ENCODE peak calls at places on chromosomes 13 and 19, in four cellular contexts. One of them, this sample, is unnamed.

GRCh38 chr13:25281937-25282332 is 5.4 kb downstream of the MTMR6 start:
- DNase-seq in GM10248: peak
- DNase-seq in OCI-M1: no peak
- DNase-seq in GDM1: no peak
- DNase-seq in this sample: no peak

GRCh38 chr13:108087813-108088212 is 127.5 kb downstream of the LIG4 start:
- DNase-seq in GDM1: no peak
- DNase-seq in OCI-M1: no peak
- DNase-seq in GM10248: no peak
- DNase-seq in this sample: no peak

GRCh38 chr19:55370305-55370988 is at the start of gene IL11:
- DNase-seq in GDM1: no peak
- DNase-seq in OCI-M1: no peak
- DNase-seq in GM10248: no peak
- DNase-seq in this sample: no peak

GRCh38 chr19:56134655-56134922 is 6.5 kb upstream of the ZNF444 start:
- DNase-seq in GM10248: no peak
- DNase-seq in GDM1: no peak
- DNase-seq in OCI-M1: no peak
- DNase-seq in this sample: no peak

GRCh38 chr19:14835011-14835410 is at the start of the genes OR7A5 and OR7C1:
- DNase-seq in GM10248: no peak
- DNase-seq in GDM1: no peak
- DNase-seq in OCI-M1: no peak
- DNase-seq in this sample: no peak

GRCh38 chr13:39362652-39363390 is 240.2 kb downstream of the LHFPL6 start:
- DNase-seq in GM10248: no peak
- DNase-seq in GDM1: no peak
- DNase-seq in OCI-M1: no peak
- DNase-seq in this sample: no peak

GRCh38 chr13:50526771-50527567 is 316.5 kb downstream of the DLEU7 start:
- DNase-seq in GDM1: no peak
- DNase-seq in OCI-M1: no peak
- DNase-seq in GM10248: no peak
- DNase-seq in this sample: no peak

GRCh38 chr19:40801449-40802299 is 2.7 kb downstream of the EGLN2 start:
- DNase-seq in GDM1: no peak
- DNase-seq in GM10248: no peak
- DNase-seq in OCI-M1: no peak
- DNase-seq in this sample: no peak

GRCh38 chr13:73259061-73259908 is 200.5 kb downstream of the KLF5 start:
- DNase-seq in OCI-M1: no peak
- DNase-seq in GM10248: no peak
- DNase-seq in GDM1: no peak
- DNase-seq in this sample: no peak

GRCh38 chr13:87128006-87128405 is 543.2 kb upstream of the SLITRK5 start:
- DNase-seq in OCI-M1: no peak
- DNase-seq in GM10248: no peak
- DNase-seq in GDM1: no peak
- DNase-seq in this sample: no peak

GRCh38 chr13:28503182-28503980 is 8.5 kb upstream of the FLT1 start:
- DNase-seq in GM10248: no peak
- DNase-seq in GDM1: no peak
- DNase-seq in OCI-M1: no peak
- DNase-seq in this sample: no peak

GRCh38 chr13:59991395-59991794 is 172.3 kb downstream of the DIAPH3 start:
- DNase-seq in GDM1: no peak
- DNase-seq in GM10248: no peak
- DNase-seq in OCI-M1: no peak
- DNase-seq in this sample: no peak

GRCh38 chr13:110758195-110758594 is 44.7 kb downstream of the ING1 start:
- DNase-seq in OCI-M1: no peak
- DNase-seq in GDM1: no peak
- DNase-seq in GM10248: no peak
- DNase-seq in this sample: no peak

GRCh38 chr13:28268800-28269223 is 130.5 kb downstream of the PAN3 start:
- DNase-seq in GDM1: peak
- DNase-seq in OCI-M1: peak
- DNase-seq in GM10248: peak
- DNase-seq in this sample: peak

GRCh38 chr19:21638776-21639175 is 128.6 kb downstream of the ZNF100 start:
- DNase-seq in GM10248: no peak
- DNase-seq in GDM1: no peak
- DNase-seq in OCI-M1: no peak
- DNase-seq in this sample: no peak

GRCh38 chr13:41137951-41138350 is 5.3 kb upstream of the KBTBD6 start:
- DNase-seq in GM10248: no peak
- DNase-seq in GDM1: no peak
- DNase-seq in OCI-M1: no peak
- DNase-seq in this sample: no peak

GRCh38 chr19:50550594-50550966 is 17.7 kb downstream of the LRRC4B start:
- DNase-seq in OCI-M1: no peak
- DNase-seq in GM10248: no peak
- DNase-seq in GDM1: no peak
- DNase-seq in this sample: no peak

GRCh38 chr19:2809387-2810140 is 10.1 kb upstream of the ZNF554 start:
- DNase-seq in GM10248: no peak
- DNase-seq in GDM1: no peak
- DNase-seq in OCI-M1: no peak
- DNase-seq in this sample: no peak

GRCh38 chr13:32135655-32136054 is 104.1 kb downstream of the FRY start:
- DNase-seq in GDM1: no peak
- DNase-seq in GM10248: no peak
- DNase-seq in OCI-M1: no peak
- DNase-seq in this sample: no peak

GRCh38 chr19:1169921-1170885 is 3.9 kb downstream of the SBNO2 start:
- DNase-seq in GDM1: no peak
- DNase-seq in OCI-M1: no peak
- DNase-seq in GM10248: no peak
- DNase-seq in this sample: no peak

GRCh38 chr13:66714795-66715194 is 515.3 kb downstream of the PCDH9 start:
- DNase-seq in GDM1: no peak
- DNase-seq in GM10248: no peak
- DNase-seq in OCI-M1: peak
- DNase-seq in this sample: no peak

GRCh38 chr19:54551950-54552912 is 21.4 kb upstream of the LILRA2 start:
- DNase-seq in GM10248: peak
- DNase-seq in OCI-M1: no peak
- DNase-seq in GDM1: no peak
- DNase-seq in this sample: peak

GRCh38 chr19:2046046-2046907 is 4.8 kb downstream of the MKNK2 start:
- DNase-seq in GM10248: no peak
- DNase-seq in GDM1: no peak
- DNase-seq in OCI-M1: no peak
- DNase-seq in this sample: no peak

GRCh38 chr13:27712421-27712820 is 79.9 kb upstream of the GSX1 start:
- DNase-seq in GM10248: no peak
- DNase-seq in GDM1: peak
- DNase-seq in OCI-M1: peak
- DNase-seq in this sample: no peak

GRCh38 chr19:5564930-5565329 is 2.8 kb downstream of the TINCR start:
- DNase-seq in GDM1: no peak
- DNase-seq in OCI-M1: no peak
- DNase-seq in GM10248: no peak
- DNase-seq in this sample: no peak

GRCh38 chr19:44142014-44142523 is 715 bp downstream of the ZNF234 start:
- DNase-seq in GDM1: no peak
- DNase-seq in GM10248: no peak
- DNase-seq in OCI-M1: peak
- DNase-seq in this sample: peak

GRCh38 chr13:46535822-46536221 is 17.1 kb upstream of the LRCH1 start:
- DNase-seq in OCI-M1: no peak
- DNase-seq in GDM1: no peak
- DNase-seq in GM10248: no peak
- DNase-seq in this sample: no peak

This sample was measured in HL-60.